ENCODE peak calls at places on chromosomes 3 and 15, in seven cellular contexts. One of them, this sample, is unnamed.

GRCh38 chr3:147412491-147412916 is 3.3 kb downstream of the ZIC1 start:
- DNase-seq in NB4: no peak
- DNase-seq in upper lobe of right lung: no peak
- DNase-seq in right atrium auricular region: no peak
- DNase-seq in cardiac muscle cell: no peak
- DNase-seq in astrocyte: no peak
- DNase-seq in epithelial cell of esophagus: no peak
- DNase-seq in this sample: no peak

GRCh38 chr15:53910852-53911251 is 67.4 kb upstream of the UNC13C start:
- DNase-seq in NB4: no peak
- DNase-seq in upper lobe of right lung: peak
- DNase-seq in right atrium auricular region: no peak
- DNase-seq in cardiac muscle cell: no peak
- DNase-seq in astrocyte: no peak
- DNase-seq in epithelial cell of esophagus: peak
- DNase-seq in this sample: no peak

GRCh38 chr15:75830910-75831805 is 12.1 kb upstream of the UBE2Q2 start:
- DNase-seq in NB4: no peak
- DNase-seq in upper lobe of right lung: no peak
- DNase-seq in right atrium auricular region: no peak
- DNase-seq in cardiac muscle cell: no peak
- DNase-seq in astrocyte: no peak
- DNase-seq in epithelial cell of esophagus: no peak
- DNase-seq in this sample: no peak

GRCh38 chr3:29065211-29065785 is 215.6 kb upstream of the RBMS3 start:
- DNase-seq in NB4: no peak
- DNase-seq in upper lobe of right lung: peak
- DNase-seq in right atrium auricular region: peak
- DNase-seq in cardiac muscle cell: peak
- DNase-seq in astrocyte: peak
- DNase-seq in epithelial cell of esophagus: peak
- DNase-seq in this sample: peak

GRCh38 chr3:169118666-169119370 is 544.7 kb downstream of the MECOM start:
- DNase-seq in NB4: no peak
- DNase-seq in upper lobe of right lung: no peak
- DNase-seq in right atrium auricular region: no peak
- DNase-seq in cardiac muscle cell: no peak
- DNase-seq in astrocyte: peak
- DNase-seq in epithelial cell of esophagus: no peak
- DNase-seq in this sample: no peak

GRCh38 chr15:36896949-36897348 is 203.4 kb downstream of the MEIS2 start:
- DNase-seq in NB4: no peak
- DNase-seq in upper lobe of right lung: no peak
- DNase-seq in right atrium auricular region: no peak
- DNase-seq in cardiac muscle cell: no peak
- DNase-seq in astrocyte: no peak
- DNase-seq in epithelial cell of esophagus: no peak
- DNase-seq in this sample: no peak

GRCh38 chr15:91866971-91867372 is 13.5 kb downstream of the SLCO3A1 start:
- DNase-seq in NB4: no peak
- DNase-seq in upper lobe of right lung: peak
- DNase-seq in right atrium auricular region: no peak
- DNase-seq in cardiac muscle cell: peak
- DNase-seq in astrocyte: no peak
- DNase-seq in epithelial cell of esophagus: peak
- DNase-seq in this sample: no peak

GRCh38 chr15:52124270-52124878 is 11.8 kb upstream of the BCL2L10 start:
- DNase-seq in NB4: no peak
- DNase-seq in upper lobe of right lung: no peak
- DNase-seq in right atrium auricular region: no peak
- DNase-seq in cardiac muscle cell: peak
- DNase-seq in astrocyte: no peak
- DNase-seq in epithelial cell of esophagus: peak
- DNase-seq in this sample: no peak

DNA sequence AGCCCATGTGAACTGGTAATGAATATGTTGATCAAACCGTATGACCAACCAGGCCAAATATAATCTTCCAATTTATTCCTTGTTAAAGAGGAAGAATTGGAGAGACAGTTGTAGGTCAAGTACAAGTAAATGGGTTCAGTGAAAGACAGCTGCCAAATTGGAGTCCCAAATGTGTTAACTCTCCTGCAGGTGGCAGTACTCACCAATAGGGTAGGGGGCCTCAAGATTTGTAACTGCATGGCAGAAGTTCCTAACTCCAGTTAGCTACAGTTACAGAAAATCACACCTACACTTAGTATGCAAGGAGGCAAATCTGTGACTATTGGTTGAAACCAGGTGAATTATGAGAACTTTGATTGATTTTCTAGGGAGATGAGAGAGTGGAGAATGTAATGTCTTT is 278.0 kb downstream of the ZBBX start:
- DNase-seq in NB4: peak
- DNase-seq in upper lobe of right lung: no peak
- DNase-seq in right atrium auricular region: no peak
- DNase-seq in cardiac muscle cell: no peak
- DNase-seq in astrocyte: no peak
- DNase-seq in epithelial cell of esophagus: no peak
- DNase-seq in this sample: no peak
- TF ChIP-seq CTCF in NB4: peak
- TF ChIP-seq CTCF in upper lobe of right lung: no peak
- TF ChIP-seq CTCF in right atrium auricular region: no peak
- TF ChIP-seq CTCF in cardiac muscle cell: no peak
- TF ChIP-seq CTCF in astrocyte: no peak
- TF ChIP-seq CTCF in epithelial cell of esophagus: no peak
- TF ChIP-seq CTCF in this sample: no peak

GRCh38 chr3:149203758-149204157 is 17.9 kb downstream of the CP start:
- DNase-seq in NB4: peak
- DNase-seq in upper lobe of right lung: no peak
- DNase-seq in right atrium auricular region: no peak
- DNase-seq in cardiac muscle cell: no peak
- DNase-seq in astrocyte: no peak
- DNase-seq in epithelial cell of esophagus: no peak
- DNase-seq in this sample: no peak
- H3K4me3 ChIP-seq in NB4: no peak
- H3K4me3 ChIP-seq in upper lobe of right lung: no peak
- H3K4me3 ChIP-seq in right atrium auricular region: no peak
- H3K4me3 ChIP-seq in cardiac muscle cell: no peak
- H3K4me3 ChIP-seq in astrocyte: no peak
- H3K4me3 ChIP-seq in epithelial cell of esophagus: no peak
- H3K4me3 ChIP-seq in this sample: no peak

GRCh38 chr15:101526021-101526420 is 36.5 kb upstream of the PCSK6 start:
- DNase-seq in NB4: no peak
- DNase-seq in upper lobe of right lung: no peak
- DNase-seq in right atrium auricular region: no peak
- DNase-seq in cardiac muscle cell: no peak
- DNase-seq in astrocyte: no peak
- DNase-seq in epithelial cell of esophagus: no peak
- DNase-seq in this sample: no peak
- TF ChIP-seq CTCF in NB4: no peak
- TF ChIP-seq CTCF in upper lobe of right lung: no peak
- TF ChIP-seq CTCF in right atrium auricular region: no peak
- TF ChIP-seq CTCF in cardiac muscle cell: no peak
- TF ChIP-seq CTCF in astrocyte: no peak
- TF ChIP-seq CTCF in epithelial cell of esophagus: no peak
- TF ChIP-seq CTCF in this sample: no peak

DNA sequence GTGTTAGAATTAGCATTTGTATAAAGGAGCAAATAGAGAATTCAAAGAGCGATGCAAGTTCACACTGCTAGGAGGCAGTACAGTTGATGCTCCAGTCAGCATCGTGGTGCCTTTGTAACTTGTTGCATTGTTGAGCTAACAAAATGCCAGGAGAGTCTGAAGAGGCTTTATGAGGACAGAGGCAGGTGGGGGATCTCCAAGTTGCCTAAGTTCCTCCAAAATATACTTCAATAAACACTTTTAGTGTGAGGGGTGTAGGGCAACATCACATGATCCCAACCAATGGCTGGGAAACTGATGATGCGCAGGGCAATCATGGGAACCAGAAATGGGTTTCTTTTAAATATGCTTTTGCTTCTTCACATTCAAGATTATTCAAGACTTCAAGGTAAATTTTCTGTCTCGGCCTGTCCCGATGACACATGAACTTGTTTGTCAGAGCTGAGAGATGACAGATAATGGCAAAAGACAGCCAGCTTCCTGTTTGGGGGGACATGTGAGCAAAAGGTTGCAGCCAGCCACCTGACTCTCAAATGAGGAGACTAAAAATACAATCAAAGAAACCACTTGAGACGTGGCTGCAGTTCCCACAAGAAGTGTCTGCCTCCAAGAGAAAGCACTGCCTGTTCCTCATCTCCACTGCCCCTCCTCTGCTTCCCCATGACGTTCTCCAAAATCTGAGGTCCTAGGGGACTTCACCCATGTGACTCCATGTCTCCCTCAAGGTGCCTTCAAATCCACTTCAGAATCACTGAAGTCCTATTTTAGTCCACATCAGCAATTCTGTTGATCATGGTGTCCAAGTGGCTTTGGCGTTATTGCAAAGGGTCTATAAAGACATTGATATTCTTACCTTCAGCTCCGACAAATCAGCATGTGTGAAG is 39.3 kb downstream of the KLHL6 start:
- DNase-seq in NB4: peak
- DNase-seq in upper lobe of right lung: no peak
- DNase-seq in right atrium auricular region: no peak
- DNase-seq in cardiac muscle cell: no peak
- DNase-seq in astrocyte: no peak
- DNase-seq in epithelial cell of esophagus: peak
- DNase-seq in this sample: no peak
- H3K4me3 ChIP-seq in NB4: no peak
- H3K4me3 ChIP-seq in upper lobe of right lung: no peak
- H3K4me3 ChIP-seq in right atrium auricular region: no peak
- H3K4me3 ChIP-seq in cardiac muscle cell: no peak
- H3K4me3 ChIP-seq in astrocyte: no peak
- H3K4me3 ChIP-seq in epithelial cell of esophagus: no peak
- H3K4me3 ChIP-seq in this sample: no peak

GRCh38 chr3:184017672-184018423 is at the start of gene ABCC5:
- DNase-seq in NB4: peak
- DNase-seq in upper lobe of right lung: peak
- DNase-seq in right atrium auricular region: peak
- DNase-seq in cardiac muscle cell: peak
- DNase-seq in astrocyte: peak
- DNase-seq in epithelial cell of esophagus: peak
- DNase-seq in this sample: peak
- TF ChIP-seq CTCF in NB4: no peak
- TF ChIP-seq CTCF in upper lobe of right lung: peak
- TF ChIP-seq CTCF in right atrium auricular region: peak
- TF ChIP-seq CTCF in cardiac muscle cell: peak
- TF ChIP-seq CTCF in astrocyte: no peak
- TF ChIP-seq CTCF in epithelial cell of esophagus: no peak
- TF ChIP-seq CTCF in this sample: no peak

GRCh38 chr3:54243262-54243931 is 121.0 kb downstream of the CACNA2D3 start:
- DNase-seq in NB4: no peak
- DNase-seq in upper lobe of right lung: no peak
- DNase-seq in right atrium auricular region: no peak
- DNase-seq in cardiac muscle cell: peak
- DNase-seq in astrocyte: no peak
- DNase-seq in epithelial cell of esophagus: peak
- DNase-seq in this sample: no peak
- H3K4me3 ChIP-seq in NB4: peak
- H3K4me3 ChIP-seq in upper lobe of right lung: peak
- H3K4me3 ChIP-seq in right atrium auricular region: peak
- H3K4me3 ChIP-seq in cardiac muscle cell: no peak
- H3K4me3 ChIP-seq in astrocyte: no peak
- H3K4me3 ChIP-seq in epithelial cell of esophagus: peak
- H3K4me3 ChIP-seq in this sample: no peak

DNA sequence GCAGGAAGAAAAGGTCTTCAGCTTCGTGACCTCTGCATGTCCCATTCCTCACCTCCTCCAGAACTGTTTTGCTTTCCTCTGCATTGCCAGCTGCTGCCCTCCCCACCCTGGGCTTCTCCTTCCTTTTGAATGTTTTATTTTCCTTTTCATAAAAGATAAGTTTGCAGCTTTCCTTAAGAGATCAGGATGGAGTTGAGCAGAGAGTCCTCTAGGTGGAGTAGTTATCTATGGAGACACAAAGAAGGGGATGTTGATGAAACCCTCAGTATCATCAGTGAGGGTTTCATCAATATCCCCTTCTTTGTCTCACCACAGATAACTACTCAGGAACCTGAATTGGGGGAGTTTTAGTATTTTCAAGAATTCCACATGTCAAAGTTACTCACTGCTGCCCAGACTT is 19.0 kb upstream of the SLC25A36 start:
- DNase-seq in NB4: peak
- DNase-seq in upper lobe of right lung: no peak
- DNase-seq in right atrium auricular region: no peak
- DNase-seq in cardiac muscle cell: peak
- DNase-seq in astrocyte: no peak
- DNase-seq in epithelial cell of esophagus: peak
- DNase-seq in this sample: no peak
- TF ChIP-seq CTCF in NB4: peak
- TF ChIP-seq CTCF in upper lobe of right lung: peak
- TF ChIP-seq CTCF in right atrium auricular region: peak
- TF ChIP-seq CTCF in cardiac muscle cell: peak
- TF ChIP-seq CTCF in astrocyte: peak
- TF ChIP-seq CTCF in epithelial cell of esophagus: peak
- TF ChIP-seq CTCF in this sample: peak

DNA sequence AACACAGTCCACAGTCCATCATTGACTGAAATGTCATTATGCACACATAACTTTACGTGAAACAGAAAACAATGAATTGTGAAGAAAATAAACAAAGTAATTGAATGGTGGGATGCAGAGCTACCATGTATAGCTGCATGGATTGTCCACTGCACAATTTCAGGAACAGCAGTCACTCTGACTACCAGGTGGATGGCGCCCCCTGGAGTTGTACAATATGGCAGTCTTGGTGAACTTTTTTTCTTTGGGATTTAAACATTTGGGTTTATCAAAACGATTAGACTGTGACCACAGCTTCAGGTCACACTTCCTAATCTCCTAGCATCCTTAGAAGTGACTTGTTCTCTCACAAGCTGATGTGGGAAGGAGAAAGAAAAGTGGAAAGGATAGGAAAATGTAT is 48.9 kb upstream of the TCF12 start:
- DNase-seq in NB4: peak
- DNase-seq in upper lobe of right lung: no peak
- DNase-seq in right atrium auricular region: no peak
- DNase-seq in cardiac muscle cell: peak
- DNase-seq in astrocyte: no peak
- DNase-seq in epithelial cell of esophagus: peak
- DNase-seq in this sample: no peak
- H3K4me3 ChIP-seq in NB4: no peak
- H3K4me3 ChIP-seq in upper lobe of right lung: no peak
- H3K4me3 ChIP-seq in right atrium auricular region: no peak
- H3K4me3 ChIP-seq in cardiac muscle cell: no peak
- H3K4me3 ChIP-seq in astrocyte: no peak
- H3K4me3 ChIP-seq in epithelial cell of esophagus: no peak
- H3K4me3 ChIP-seq in this sample: no peak

This sample was measured in AG04449.